ENCODE peak calls at places on chromosomes 12 and 14, in nine cellular contexts. Z is A549, Q is GM23248, D is spleen, U is suprapubic skin, X is WERI-Rb-1, L is AG04450, Y is AG09309, E is gastrocnemius medialis. M is an unnamed sample.

GRCh38 chr12:128091931-128092330 is 175.0 kb upstream of the TMEM132C start:
- DNase-seq in Z (no peak), Q (no peak), D (no peak), U (no peak), X (no peak), L (no peak), Y (no peak), E (no peak), M (no peak)

GRCh38 chr12:24057920-24058476 is 108.5 kb upstream of the SOX5 start:
- DNase-seq in Z (no peak), Q (no peak), D (no peak), U (no peak), X (no peak), L (no peak), Y (no peak), E (no peak), M (no peak)

GRCh38 chr12:76260390-76260748 is 87.8 kb downstream of the BBS10 start:
- DNase-seq in Z (no peak), Q (peak), D (no peak), U (no peak), X (no peak), L (no peak), Y (no peak), E (peak), M (no peak)

GRCh38 chr12:93373847-93374723 is 3.6 kb upstream of the NUDT4 start:
- DNase-seq in Z (no peak), Q (no peak), D (no peak), U (no peak), X (no peak), L (no peak), Y (no peak), E (no peak), M (no peak)

GRCh38 chr12:29041621-29042020 is 107.5 kb upstream of the FAR2 start:
- DNase-seq in Z (no peak), Q (peak), D (no peak), U (no peak), X (no peak), L (peak), Y (peak), E (no peak), M (no peak)

GRCh38 chr12:57603758-57604453 is 718 bp upstream of the DTX3 start:
- DNase-seq in Z (no peak), Q (peak), D (no peak), U (no peak), X (no peak), L (no peak), Y (peak), E (peak), M (no peak)

GRCh38 chr12:46661161-46661845 is 164.5 kb downstream of the SLC38A4 start:
- DNase-seq in Z (peak), Q (peak), D (no peak), U (no peak), X (peak), L (peak), Y (peak), E (no peak), M (peak)

GRCh38 chr12:91222746-91223145 is 40.1 kb upstream of the DCN start:
- DNase-seq in Z (no peak), Q (peak), D (no peak), U (no peak), X (no peak), L (no peak), Y (no peak), E (no peak), M (no peak)

GRCh38 chr12:68561830-68562229 is 48.9 kb upstream of the RAP1B start:
- DNase-seq in Z (no peak), Q (no peak), D (no peak), U (no peak), X (no peak), L (no peak), Y (no peak), E (no peak), M (no peak)

GRCh38 chr14:77128414-77128891 is 13.1 kb downstream of the ZDHHC22 start:
- DNase-seq in Z (no peak), Q (no peak), D (no peak), U (no peak), X (no peak), L (no peak), Y (no peak), E (no peak), M (peak)

GRCh38 chr12:94427520-94428381 is 31.9 kb downstream of the CEP83 start:
- DNase-seq in Z (no peak), Q (peak), D (no peak), U (no peak), X (no peak), L (peak), Y (peak), E (no peak), M (no peak)

GRCh38 chr12:130070017-130070653 is 92.1 kb upstream of the FZD10 start:
- DNase-seq in Z (no peak), Q (no peak), D (no peak), U (no peak), X (no peak), L (no peak), Y (no peak), E (peak), M (no peak)

GRCh38 chr14:98701377-98701776 is 570.6 kb downstream of the BCL11B start:
- DNase-seq in Z (no peak), Q (no peak), D (no peak), U (no peak), X (no peak), L (no peak), Y (no peak), E (no peak), M (no peak)

GRCh38 chr12:30138483-30138882 is 354.7 kb upstream of the TMTC1 start:
- DNase-seq in Z (no peak), Q (no peak), D (no peak), U (no peak), X (no peak), L (no peak), Y (no peak), E (no peak), M (no peak)

DNA sequence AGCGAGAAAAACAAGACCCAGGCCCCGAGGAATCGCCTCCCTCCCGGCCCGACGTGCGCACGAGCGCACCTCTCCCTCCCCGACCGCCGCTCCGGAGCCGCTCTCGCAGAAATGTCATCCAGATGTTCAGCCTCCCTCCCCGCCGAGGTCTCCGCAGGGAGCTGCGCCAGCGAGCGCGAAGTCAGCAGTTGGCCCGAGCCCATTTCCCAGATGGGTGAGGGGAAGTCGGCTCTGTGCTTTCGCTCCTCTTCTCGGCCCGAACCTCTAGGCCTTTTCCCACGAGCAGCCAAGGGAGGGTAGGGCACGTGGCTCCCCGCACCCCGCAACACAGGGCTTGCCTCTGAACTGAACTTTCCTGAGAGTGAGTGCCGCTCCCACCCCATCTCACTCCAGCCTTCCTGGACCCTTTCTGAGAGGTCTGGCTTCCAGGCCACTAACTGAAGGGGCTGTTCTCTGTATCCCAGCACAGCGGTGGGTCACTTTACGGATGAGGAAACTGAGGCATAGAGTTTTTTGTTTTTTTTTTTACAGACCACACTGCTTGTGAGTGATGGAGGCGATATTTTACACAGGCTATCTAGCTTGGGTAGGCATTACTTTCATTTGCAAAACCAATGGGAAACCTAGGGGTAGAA is 1.0 kb upstream of the TGFB3 start:
- DNase-seq in Z (peak), Q (peak), D (no peak), U (peak), X (no peak), L (peak), Y (no peak), E (peak), M (peak)
- H3K4me3 ChIP-seq in Z (peak), Q (peak), D (peak), U (peak), X (peak), L (peak), Y (peak), E (peak), M (peak)

DNA sequence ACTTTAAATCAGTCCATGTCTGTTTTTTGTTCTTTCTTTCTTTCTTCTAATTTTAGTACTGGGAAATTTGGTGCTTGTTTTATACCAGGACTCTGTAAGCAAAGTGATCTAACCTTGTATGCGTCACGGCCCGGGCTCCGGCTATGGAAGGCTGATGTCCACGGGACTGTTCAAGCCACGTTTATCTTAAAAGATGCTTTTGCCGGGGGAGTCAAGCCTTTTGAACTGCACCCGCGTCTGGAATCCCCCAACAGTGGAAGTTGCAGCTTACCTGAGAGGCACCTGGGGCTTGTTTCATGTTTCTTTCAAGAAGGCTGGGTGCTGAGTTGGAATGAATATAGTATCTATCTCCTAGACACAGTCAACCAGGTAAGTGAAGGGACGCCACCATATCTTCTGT is 62.2 kb downstream of the TECPR2 start:
- DNase-seq in Z (no peak), Q (no peak), D (no peak), U (peak), X (no peak), L (no peak), Y (no peak), E (no peak), M (peak)
- H3K4me3 ChIP-seq in Z (no peak), Q (no peak), D (no peak), U (no peak), X (no peak), L (no peak), Y (no peak), E (no peak), M (no peak)

DNA sequence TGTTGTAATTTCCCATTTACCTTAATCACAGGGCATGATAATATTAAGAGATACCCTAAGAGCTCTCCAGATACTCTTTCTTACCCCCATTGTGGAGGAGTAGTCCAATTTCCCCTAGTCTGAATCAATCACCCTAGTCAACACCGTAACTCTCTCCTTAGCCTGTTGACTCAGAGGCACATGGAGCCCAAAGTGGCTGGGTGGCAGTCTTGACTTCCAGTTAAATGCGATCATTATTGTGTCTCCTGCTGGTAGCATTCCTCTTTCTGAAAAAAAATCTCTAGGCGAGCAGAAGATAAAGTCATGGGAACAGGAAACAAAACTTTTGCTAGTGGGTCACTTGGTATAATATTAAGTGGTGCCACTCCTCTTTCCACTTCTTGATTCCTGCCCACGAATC is 46.4 kb downstream of the EMP1 start:
- DNase-seq in Z (no peak), Q (no peak), D (no peak), U (no peak), X (no peak), L (no peak), Y (no peak), E (no peak), M (no peak)
- H3K4me3 ChIP-seq in Z (no peak), Q (no peak), D (no peak), U (no peak), X (no peak), L (no peak), Y (no peak), E (no peak), M (no peak)

GRCh38 chr12:27162229-27162537 is 79.8 kb upstream of the C12orf71 start:
- DNase-seq in Z (no peak), Q (no peak), D (no peak), U (no peak), X (no peak), L (no peak), Y (no peak), E (no peak), M (no peak)
- H3K4me3 ChIP-seq in Z (no peak), Q (no peak), D (no peak), U (no peak), X (no peak), L (no peak), Y (no peak), E (no peak), M (no peak)

GRCh38 chr12:105481906-105482305 is 151.4 kb downstream of the C12orf75 start:
- DNase-seq in Z (no peak), Q (peak), D (no peak), U (no peak), X (no peak), L (no peak), Y (no peak), E (no peak), M (no peak)
- H3K4me3 ChIP-seq in Z (no peak), Q (no peak), D (no peak), U (no peak), X (no peak), L (no peak), Y (no peak), E (no peak), M (no peak)

GRCh38 chr14:36066636-36067035 is 109.9 kb downstream of the PTCSC3 start:
- DNase-seq in Z (no peak), Q (peak), D (no peak), U (no peak), X (no peak), L (no peak), Y (no peak), E (no peak), M (no peak)
- H3K4me3 ChIP-seq in Z (no peak), Q (no peak), D (no peak), U (no peak), X (no peak), L (no peak), Y (no peak), E (no peak), M (no peak)

GRCh38 chr12:5503774-5504173 is 71.9 kb downstream of the NTF3 start:
- DNase-seq in Z (no peak), Q (no peak), D (no peak), U (peak), X (no peak), L (no peak), Y (no peak), E (no peak), M (peak)

GRCh38 chr12:5506821-5507231 is 74.9 kb downstream of the NTF3 start:
- DNase-seq in Z (no peak), Q (peak), D (no peak), U (no peak), X (no peak), L (no peak), Y (no peak), E (peak), M (no peak)

GRCh38 chr12:5506295-5506694 is 74.4 kb downstream of the NTF3 start:
- DNase-seq in Z (no peak), Q (no peak), D (no peak), U (peak), X (no peak), L (no peak), Y (no peak), E (no peak), M (no peak)

GRCh38 chr12:5505751-5506150 is 73.8 kb downstream of the NTF3 start:
- DNase-seq in Z (no peak), Q (peak), D (no peak), U (peak), X (no peak), L (no peak), Y (no peak), E (no peak), M (no peak)

GRCh38 chr12:5505116-5505515 is 73.2 kb downstream of the NTF3 start:
- DNase-seq in Z (no peak), Q (no peak), D (no peak), U (peak), X (no peak), L (no peak), Y (no peak), E (no peak), M (no peak)
- H3K4me3 ChIP-seq in Z (no peak), Q (no peak), D (no peak), U (no peak), X (no peak), L (no peak), Y (no peak), E (no peak), M (no peak)

DNA sequence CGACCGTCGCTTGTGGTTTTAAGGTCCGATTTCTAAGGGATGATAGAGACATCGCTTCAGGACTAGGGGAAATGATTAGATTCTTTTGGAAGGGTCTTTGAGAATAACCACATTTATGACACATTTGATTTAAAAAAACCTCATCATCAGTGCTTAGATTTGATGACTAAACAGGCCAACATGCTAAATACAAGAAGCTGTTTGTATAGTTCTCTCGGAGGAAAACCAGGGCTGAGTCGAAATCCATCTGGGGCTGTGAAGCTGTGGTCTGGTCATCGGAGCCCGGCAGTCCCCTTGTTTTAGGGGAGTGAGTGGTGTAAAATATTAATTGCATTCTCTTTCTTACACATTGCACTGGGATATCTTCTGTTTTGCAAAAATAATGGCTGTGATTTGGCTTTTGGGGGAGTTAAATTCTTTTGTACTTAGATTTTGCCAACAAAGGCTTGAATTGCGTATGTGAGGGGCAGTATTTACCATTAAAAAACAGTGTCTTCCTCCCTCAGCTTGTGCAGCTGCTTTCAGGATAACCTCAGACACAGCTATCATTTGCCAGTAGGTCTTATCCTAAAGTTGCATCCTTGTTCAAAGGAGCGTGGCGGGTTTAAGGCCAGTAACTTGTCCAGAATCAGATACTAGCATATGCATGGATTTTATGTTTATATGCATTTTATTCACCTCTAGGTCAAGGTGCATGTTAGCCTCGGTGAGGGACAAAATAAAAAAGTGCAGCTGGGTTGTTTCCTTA is 598 bp downstream of the GNG2 start:
- DNase-seq in Z (no peak), Q (peak), D (no peak), U (no peak), X (no peak), L (no peak), Y (no peak), E (no peak), M (no peak)
- H3K4me3 ChIP-seq in Z (peak), Q (peak), D (peak), U (peak), X (peak), L (peak), Y (peak), E (peak), M (no peak)

GRCh38 chr12:22412581-22412980 is 78.1 kb upstream of the ST8SIA1 start:
- DNase-seq in Z (no peak), Q (no peak), D (no peak), U (no peak), X (no peak), L (no peak), Y (no peak), E (no peak), M (no peak)
- H3K4me3 ChIP-seq in Z (no peak), Q (no peak), D (no peak), U (no peak), X (no peak), L (no peak), Y (no peak), E (no peak), M (no peak)

GRCh38 chr12:26196424-26196722 is 1.0 kb downstream of the SSPN start:
- DNase-seq in Z (no peak), Q (peak), D (no peak), U (no peak), X (no peak), L (no peak), Y (no peak), E (peak), M (no peak)
- H3K4me3 ChIP-seq in Z (peak), Q (peak), D (peak), U (peak), X (peak), L (peak), Y (peak), E (peak), M (no peak)

M was measured in lower leg skin.